ENCODE peak calls at places on chromosomes 12 and 14, in six cellular contexts. O, A, U, F, G and H are unnamed samples.

GRCh38 chr12:32134144-32134888 is 27.7 kb downstream of the BICD1 start:
- DNase-seq in O (no peak), A (no peak), U (no peak), F (peak), G (peak), H (peak)

GRCh38 chr12:124456133-124456651 is 111.2 kb downstream of the NCOR2 start:
- DNase-seq in O (no peak), A (no peak), U (no peak), F (no peak), G (no peak), H (no peak)

GRCh38 chr12:82182601-82183000 is 175.6 kb downstream of the CCDC59 start:
- DNase-seq in O (no peak), A (no peak), U (no peak), F (peak), G (no peak), H (no peak)

GRCh38 chr14:103743691-103744090 is 28.1 kb downstream of the ZFYVE21 start:
- DNase-seq in O (no peak), A (no peak), U (no peak), F (no peak), G (no peak), H (no peak)

GRCh38 chr12:56029666-56030293 is 8.9 kb downstream of the IKZF4 start:
- DNase-seq in O (no peak), A (peak), U (no peak), F (peak), G (peak), H (peak)

GRCh38 chr12:13788626-13789025 is 192.8 kb downstream of the GRIN2B start:
- DNase-seq in O (no peak), A (no peak), U (no peak), F (no peak), G (no peak), H (no peak)

GRCh38 chr14:93008381-93008780 is 85.4 kb downstream of the CHGA start:
- DNase-seq in O (no peak), A (no peak), U (peak), F (no peak), G (no peak), H (peak)

GRCh38 chr12:49984476-49984890 is 11.7 kb downstream of the AQP6 start:
- DNase-seq in O (no peak), A (no peak), U (no peak), F (no peak), G (no peak), H (no peak)

GRCh38 chr12:26874501-26875296 is 41.7 kb upstream of the ITPR2 start:
- DNase-seq in O (no peak), A (no peak), U (no peak), F (no peak), G (no peak), H (peak)

GRCh38 chr14:61598980-61599379 is 96.3 kb upstream of the HIF1A start:
- DNase-seq in O (no peak), A (no peak), U (no peak), F (no peak), G (no peak), H (peak)

GRCh38 chr14:64727551-64728071 is 23.4 kb downstream of the PLEKHG3 start:
- DNase-seq in O (no peak), A (no peak), U (peak), F (no peak), G (no peak), H (no peak)

GRCh38 chr12:95218852-95219171 is 1.2 kb downstream of the VEZT start:
- DNase-seq in O (no peak), A (peak), U (no peak), F (no peak), G (peak), H (peak)

GRCh38 chr12:99386907-99387306 is 260.6 kb upstream of the GARIN6 start:
- DNase-seq in O (no peak), A (no peak), U (no peak), F (peak), G (no peak), H (peak)

GRCh38 chr12:123799227-123799626 is 37.1 kb downstream of the DNAH10 start:
- DNase-seq in O (no peak), A (no peak), U (no peak), F (no peak), G (no peak), H (no peak)

GRCh38 chr14:29348504-29348903 is 579.1 kb downstream of the PRKD1 start:
- DNase-seq in O (no peak), A (no peak), U (no peak), F (no peak), G (no peak), H (no peak)

GRCh38 chr14:97336816-97337215 is 539.6 kb downstream of the VRK1 start:
- DNase-seq in O (no peak), A (no peak), U (no peak), F (no peak), G (no peak), H (no peak)

GRCh38 chr14:87916886-87917275 is 76.1 kb downstream of the GALC start:
- DNase-seq in O (no peak), A (no peak), U (no peak), F (no peak), G (no peak), H (no peak)

GRCh38 chr12:131460516-131460915 is 250.4 kb upstream of the SFSWAP start:
- DNase-seq in O (no peak), A (no peak), U (no peak), F (no peak), G (no peak), H (no peak)

GRCh38 chr12:79818856-79819255 is 116.0 kb downstream of the PPP1R12A start:
- DNase-seq in O (no peak), A (no peak), U (no peak), F (no peak), G (no peak), H (no peak)

GRCh38 chr14:57275023-57275664 is 6.4 kb downstream of the AP5M1 start:
- DNase-seq in O (no peak), A (no peak), U (no peak), F (no peak), G (no peak), H (no peak)

GRCh38 chr12:121202407-121203355 is 7.2 kb upstream of the P2RX4 start:
- DNase-seq in O (no peak), A (no peak), U (no peak), F (no peak), G (no peak), H (no peak)

GRCh38 chr12:111034911-111035577 is 114.7 kb upstream of the MYL2 start:
- DNase-seq in O (no peak), A (peak), U (no peak), F (no peak), G (no peak), H (no peak)

GRCh38 chr14:93113678-93114067 is 2.1 kb downstream of the ITPK1 start:
- DNase-seq in O (no peak), A (no peak), U (no peak), F (no peak), G (no peak), H (no peak)

GRCh38 chr14:34755215-34755614 is 40.8 kb upstream of the CFL2 start:
- DNase-seq in O (no peak), A (no peak), U (no peak), F (no peak), G (no peak), H (no peak)

GRCh38 chr12:3272958-3273357 is 195.8 kb downstream of the TSPAN9 start:
- DNase-seq in O (no peak), A (no peak), U (peak), F (no peak), G (no peak), H (no peak)

GRCh38 chr14:41285193-41285748 is 321.4 kb upstream of the LRFN5 start:
- DNase-seq in O (no peak), A (peak), U (no peak), F (no peak), G (no peak), H (peak)

GRCh38 chr14:94062344-94062904 is 18.6 kb downstream of the DDX24 start:
- DNase-seq in O (no peak), A (no peak), U (no peak), F (peak), G (peak), H (peak)